ENCODE peak calls at places on chromosomes 12 and 14, in four cellular contexts. One of them, this sample, is unnamed.

GRCh38 chr12:19970116-19970515 is 398.2 kb upstream of the PDE3A start:
- DNase-seq in stimulated activated naive B cell treated with anti-CD40 and anti-IgM and Interleukin-4, amounts not matched to agents 10 μg/mL and 1 μg/mL and 100 μg/mL, for 72 hours: no peak
- DNase-seq in BE2C: peak; percentile 24
- DNase-seq in hepatocyte: no peak
- DNase-seq in this sample: no peak

GRCh38 chr14:70189678-70190077 is 927 bp upstream of the SLC8A3 start:
- DNase-seq in stimulated activated naive B cell treated with anti-CD40 and anti-IgM and Interleukin-4, amounts not matched to agents 10 μg/mL and 1 μg/mL and 100 μg/mL, for 72 hours: no peak
- DNase-seq in BE2C: no peak
- DNase-seq in hepatocyte: no peak
- DNase-seq in this sample: peak; percentile 34

GRCh38 chr14:46490150-46490769 is 161.3 kb downstream of the RPL10L start:
- DNase-seq in stimulated activated naive B cell treated with anti-CD40 and anti-IgM and Interleukin-4, amounts not matched to agents 10 μg/mL and 1 μg/mL and 100 μg/mL, for 72 hours: peak; percentile 5
- DNase-seq in BE2C: peak; percentile 24
- DNase-seq in hepatocyte: peak; percentile 60
- DNase-seq in this sample: peak; percentile 63

GRCh38 chr12:51846911-51847829 is 1.3 kb downstream of the FIGNL2 start:
- DNase-seq in stimulated activated naive B cell treated with anti-CD40 and anti-IgM and Interleukin-4, amounts not matched to agents 10 μg/mL and 1 μg/mL and 100 μg/mL, for 72 hours: no peak
- DNase-seq in BE2C: peak; percentile 85
- DNase-seq in hepatocyte: peak; percentile 84
- DNase-seq in this sample: peak; percentile 61

GRCh38 chr12:58566599-58566998 is 353.7 kb downstream of the LRIG3 start:
- DNase-seq in stimulated activated naive B cell treated with anti-CD40 and anti-IgM and Interleukin-4, amounts not matched to agents 10 μg/mL and 1 μg/mL and 100 μg/mL, for 72 hours: no peak
- DNase-seq in BE2C: no peak
- DNase-seq in hepatocyte: no peak
- DNase-seq in this sample: no peak

GRCh38 chr12:107448198-107448597 is 237.4 kb upstream of the PWP1 start:
- DNase-seq in stimulated activated naive B cell treated with anti-CD40 and anti-IgM and Interleukin-4, amounts not matched to agents 10 μg/mL and 1 μg/mL and 100 μg/mL, for 72 hours: no peak
- DNase-seq in BE2C: peak; percentile 55
- DNase-seq in hepatocyte: no peak
- DNase-seq in this sample: peak; percentile 34

GRCh38 chr14:105364100-105364708 is 34.1 kb upstream of the TEX22 start:
- DNase-seq in stimulated activated naive B cell treated with anti-CD40 and anti-IgM and Interleukin-4, amounts not matched to agents 10 μg/mL and 1 μg/mL and 100 μg/mL, for 72 hours: no peak
- DNase-seq in BE2C: peak; percentile 67
- DNase-seq in hepatocyte: no peak
- DNase-seq in this sample: no peak

GRCh38 chr12:94147991-94148840 is at the start of gene PLXNC1:
- DNase-seq in stimulated activated naive B cell treated with anti-CD40 and anti-IgM and Interleukin-4, amounts not matched to agents 10 μg/mL and 1 μg/mL and 100 μg/mL, for 72 hours: peak; percentile 80
- DNase-seq in BE2C: peak; percentile 24
- DNase-seq in hepatocyte: peak; percentile 61
- DNase-seq in this sample: peak; percentile 76

GRCh38 chr12:41532072-41532471 is 344.0 kb downstream of the PDZRN4 start:
- DNase-seq in stimulated activated naive B cell treated with anti-CD40 and anti-IgM and Interleukin-4, amounts not matched to agents 10 μg/mL and 1 μg/mL and 100 μg/mL, for 72 hours: no peak
- DNase-seq in BE2C: no peak
- DNase-seq in hepatocyte: no peak
- DNase-seq in this sample: no peak

GRCh38 chr14:103422981-103423600 is 37.9 kb downstream of the MARK3 start:
- DNase-seq in stimulated activated naive B cell treated with anti-CD40 and anti-IgM and Interleukin-4, amounts not matched to agents 10 μg/mL and 1 μg/mL and 100 μg/mL, for 72 hours: no peak
- DNase-seq in BE2C: no peak
- DNase-seq in hepatocyte: no peak
- DNase-seq in this sample: no peak

GRCh38 chr14:59919582-59920377 is at the start of gene LRRC9:
- DNase-seq in stimulated activated naive B cell treated with anti-CD40 and anti-IgM and Interleukin-4, amounts not matched to agents 10 μg/mL and 1 μg/mL and 100 μg/mL, for 72 hours: no peak
- DNase-seq in BE2C: peak; percentile 74
- DNase-seq in hepatocyte: peak; percentile 92
- DNase-seq in this sample: peak; percentile 89

GRCh38 chr12:6698352-6699046 is 2.1 kb downstream of the PIANP start:
- DNase-seq in stimulated activated naive B cell treated with anti-CD40 and anti-IgM and Interleukin-4, amounts not matched to agents 10 μg/mL and 1 μg/mL and 100 μg/mL, for 72 hours: no peak
- DNase-seq in BE2C: no peak
- DNase-seq in hepatocyte: no peak
- DNase-seq in this sample: no peak

GRCh38 chr12:53355121-53355520 is 19.0 kb upstream of the SP7 start:
- DNase-seq in stimulated activated naive B cell treated with anti-CD40 and anti-IgM and Interleukin-4, amounts not matched to agents 10 μg/mL and 1 μg/mL and 100 μg/mL, for 72 hours: no peak
- DNase-seq in BE2C: no peak
- DNase-seq in hepatocyte: no peak
- DNase-seq in this sample: no peak

GRCh38 chr14:92880851-92881250 is 42.1 kb upstream of the CHGA start:
- DNase-seq in stimulated activated naive B cell treated with anti-CD40 and anti-IgM and Interleukin-4, amounts not matched to agents 10 μg/mL and 1 μg/mL and 100 μg/mL, for 72 hours: no peak
- DNase-seq in BE2C: peak; percentile 76
- DNase-seq in hepatocyte: peak; percentile 43
- DNase-seq in this sample: peak; percentile 41

GRCh38 chr14:101351769-101352168 is 209.5 kb upstream of the DIO3 start:
- DNase-seq in stimulated activated naive B cell treated with anti-CD40 and anti-IgM and Interleukin-4, amounts not matched to agents 10 μg/mL and 1 μg/mL and 100 μg/mL, for 72 hours: no peak
- DNase-seq in BE2C: no peak
- DNase-seq in hepatocyte: no peak
- DNase-seq in this sample: no peak

GRCh38 chr12:7705846-7706245 is 5.4 kb upstream of the DPPA3 start:
- DNase-seq in stimulated activated naive B cell treated with anti-CD40 and anti-IgM and Interleukin-4, amounts not matched to agents 10 μg/mL and 1 μg/mL and 100 μg/mL, for 72 hours: no peak
- DNase-seq in BE2C: no peak
- DNase-seq in hepatocyte: no peak
- DNase-seq in this sample: no peak

GRCh38 chr14:76777721-76778120 is 16.5 kb downstream of the VASH1 start:
- DNase-seq in stimulated activated naive B cell treated with anti-CD40 and anti-IgM and Interleukin-4, amounts not matched to agents 10 μg/mL and 1 μg/mL and 100 μg/mL, for 72 hours: no peak
- DNase-seq in BE2C: no peak
- DNase-seq in hepatocyte: no peak
- DNase-seq in this sample: no peak